ENCODE peak calls at places on chromosomes 16 and 17, in four cellular contexts. D is mammary epithelial cell, T is naive B cell, N is sciatic nerve. I is an unnamed sample.
A peak's percentile ranks its signal among the peaks of the same experiment; 100 is the strongest.

GRCh38 chr16:80463776-80464175 is 77.0 kb upstream of the DYNLRB2 start:
- DNase-seq in N (no peak), D (no peak), T (no peak), I (no peak)

GRCh38 chr17:75501378-75502071 is 13.8 kb downstream of the CASKIN2 start:
- DNase-seq in D (no peak), N (no peak), T (no peak), I (no peak)

GRCh38 chr17:82400830-82401229 is 17.3 kb upstream of the HEXD start:
- DNase-seq in D (no peak), T (peak; percentile 44), N (no peak), I (no peak)

GRCh38 chr17:82300707-82301270 is 16.6 kb downstream of the CD7 start:
- DNase-seq in N (peak; percentile 81), D (peak; percentile 65), T (peak; percentile 65), I (no peak)

GRCh38 chr16:11792404-11793260 is 4.4 kb downstream of the ZC3H7A start:
- DNase-seq in T (no peak), D (no peak), N (no peak), I (peak; percentile 9)

GRCh38 chr17:62630365-62631085 is 3.1 kb downstream of the MRC2 start:
- DNase-seq in T (no peak), N (no peak), D (peak; percentile 29), I (peak; percentile 67)

GRCh38 chr17:48163809-48164208 is 56.2 kb downstream of the SNX11 start:
- DNase-seq in N (no peak), D (no peak), T (no peak), I (no peak)

GRCh38 chr16:86027366-86028126 is 128.6 kb downstream of the IRF8 start:
- DNase-seq in N (no peak), T (no peak), D (no peak), I (peak; percentile 68)

GRCh38 chr17:5537251-5537650 is 47.1 kb downstream of the NLRP1 start:
- DNase-seq in D (no peak), T (no peak), N (peak; percentile 40), I (peak; percentile 81)

GRCh38 chr16:4313563-4314531 is 2.0 kb upstream of the GLIS2 start:
- DNase-seq in D (no peak), T (no peak), N (no peak), I (no peak)